ENCODE peak calls at places on chromosomes 7 and 10, in eight cellular contexts. X is NCI-H146; B is cerebellar cortex; P is GM23338; E is HS-5; W is HT1080; G is activated CD8-positive, alpha-beta T cell treated with anti-CD3 and anti-CD28 coated beads, Interleukin-2, amount 10 ng/mL, durations not matched to agents 7 days and 5 days; L is hepatocyte. Q is an unnamed sample.

GRCh38 chr7:47511698-47512370 is 70.1 kb downstream of the TNS3 start:
- DNase-seq in X (peak), B (no peak), P (no peak), E (no peak), W (no peak), G (no peak), L (no peak), Q (no peak)

GRCh38 chr7:85101347-85101746 is 85.5 kb downstream of the SEMA3D start:
- DNase-seq in X (no peak), B (no peak), P (no peak), E (no peak), W (no peak), G (no peak), L (no peak), Q (no peak)

GRCh38 chr7:83751217-83751616 is 102.3 kb upstream of the SEMA3E start:
- DNase-seq in X (no peak), B (no peak), P (no peak), E (peak), W (no peak), G (no peak), L (no peak), Q (no peak)

GRCh38 chr10:92692085-92692671 is 2.4 kb downstream of the HHEX start:
- DNase-seq in X (no peak), B (no peak), P (peak), E (no peak), W (no peak), G (no peak), L (no peak), Q (no peak)

GRCh38 chr7:119935418-119936025 is 337.5 kb upstream of the KCND2 start:
- DNase-seq in X (peak), B (peak), P (peak), E (no peak), W (peak), G (no peak), L (peak), Q (no peak)

GRCh38 chr7:153090209-153090608 is 330.7 kb downstream of the ACTR3B start:
- DNase-seq in X (no peak), B (no peak), P (no peak), E (no peak), W (no peak), G (no peak), L (no peak), Q (no peak)

GRCh38 chr7:142177869-142178268 is 66.4 kb downstream of the MGAM2 start:
- DNase-seq in X (no peak), B (no peak), P (no peak), E (no peak), W (peak), G (no peak), L (no peak), Q (no peak)

GRCh38 chr7:87354749-87355148 is 9.3 kb downstream of the CROT start:
- DNase-seq in X (no peak), B (peak), P (peak), E (no peak), W (no peak), G (peak), L (no peak), Q (no peak)

GRCh38 chr7:6385110-6385792 is 62.5 kb downstream of the DAGLB start:
- DNase-seq in X (no peak), B (no peak), P (no peak), E (peak), W (peak), G (no peak), L (peak), Q (no peak)

GRCh38 chr7:43018446-43018845 is 86.3 kb downstream of the MRPL32 start:
- DNase-seq in X (no peak), B (no peak), P (no peak), E (peak), W (peak), G (no peak), L (no peak), Q (no peak)

GRCh38 chr7:88278881-88279280 is 27.8 kb downstream of the STEAP4 start:
- DNase-seq in X (no peak), B (no peak), P (no peak), E (no peak), W (peak), G (no peak), L (no peak), Q (no peak)

GRCh38 chr7:74364061-74364460 is 74.9 kb downstream of the CLIP2 start:
- DNase-seq in X (no peak), B (peak), P (peak), E (no peak), W (no peak), G (no peak), L (no peak), Q (no peak)

GRCh38 chr7:158517072-158517471 is 70.6 kb downstream of the PTPRN2 start:
- DNase-seq in X (no peak), B (no peak), P (no peak), E (no peak), W (no peak), G (no peak), L (no peak), Q (no peak)